ENCODE peak calls at places on chromosomes 4 and X, in seven cellular contexts. J is GM13977, V is astrocyte of the spinal cord, Z is neural crest cell, L is bronchial epithelial cell, A is glutamatergic neuron, H is activated B cell treated with CpG ODN at 0.5 μM for 24 hours. I is an unnamed sample.

GRCh38 chr4:181475781-181476180 is 767.4 kb upstream of the TENM3 start:
- DNase-seq in J (no peak), V (peak; percentile 5), Z (no peak), L (no peak), A (peak; percentile 33), H (no peak), I (no peak)

GRCh38 chr4:172826346-172826745 is 342.3 kb upstream of the GALNT7 start:
- DNase-seq in J (no peak), V (peak; percentile 13), Z (no peak), L (no peak), A (no peak), H (no peak), I (no peak)

GRCh38 chrX:14398725-14399124 is 130.6 kb upstream of the GLRA2 start:
- DNase-seq in J (no peak), V (no peak), Z (no peak), L (peak; percentile 94), A (no peak), H (no peak), I (no peak)

GRCh38 chr4:148540622-148541326 is 98.6 kb upstream of the NR3C2 start:
- DNase-seq in J (no peak), V (no peak), Z (no peak), L (no peak), A (no peak), H (no peak), I (no peak)

GRCh38 chr4:6839579-6839978 is 57.1 kb downstream of the KIAA0232 start:
- DNase-seq in J (no peak), V (no peak), Z (no peak), L (no peak), A (no peak), H (no peak), I (no peak)

GRCh38 chr4:91325495-91325894 is 978.3 kb upstream of the GRID2 start:
- DNase-seq in J (no peak), V (peak; percentile 86), Z (no peak), L (peak; percentile 67), A (no peak), H (no peak), I (no peak)

GRCh38 chrX:7252013-7252610 is 104.2 kb upstream of the PUDP start:
- DNase-seq in J (peak; percentile 19), V (no peak), Z (no peak), L (peak; percentile 69), A (no peak), H (no peak), I (no peak)

GRCh38 chrX:132592880-132593279 is 104.0 kb upstream of the MBNL3 start:
- DNase-seq in J (peak; percentile 5), V (no peak), Z (peak; percentile 9), L (peak; percentile 1), A (no peak), H (no peak), I (peak; percentile 8)

GRCh38 chr4:162700815-162701361 is 465.8 kb downstream of the NAF1 start:
- DNase-seq in J (no peak), V (no peak), Z (no peak), L (no peak), A (no peak), H (no peak), I (no peak)

GRCh38 chr4:166827167-166827566 is 407.1 kb downstream of the SPOCK3 start:
- DNase-seq in J (no peak), V (no peak), Z (no peak), L (no peak), A (no peak), H (no peak), I (no peak)

GRCh38 chr4:76802546-76803021 is 95.4 kb downstream of the SOWAHB start:
- DNase-seq in J (no peak), V (peak; percentile 38), Z (peak; percentile 16), L (no peak), A (peak; percentile 26), H (no peak), I (no peak)

GRCh38 chr4:76800902-76801301 is 97.0 kb downstream of the SOWAHB start:
- DNase-seq in J (peak; percentile 69), V (no peak), Z (no peak), L (no peak), A (no peak), H (no peak), I (no peak)

GRCh38 chr4:76803522-76803921 is 94.4 kb downstream of the SOWAHB start:
- DNase-seq in J (no peak), V (peak; percentile 97), Z (no peak), L (peak; percentile 85), A (no peak), H (no peak), I (no peak)

GRCh38 chr4:76799718-76800117 is 98.2 kb downstream of the SOWAHB start:
- DNase-seq in J (no peak), V (no peak), Z (no peak), L (no peak), A (no peak), H (no peak), I (no peak)

GRCh38 chr4:76801621-76802545 is 96.1 kb downstream of the SOWAHB start:
- DNase-seq in J (no peak), V (peak; percentile 34), Z (peak; percentile 20), L (no peak), A (peak; percentile 46), H (no peak), I (no peak)
- TF ChIP-seq CTCF in J (no peak), V (no peak), Z (no peak), L (no peak), A (no peak), H (no peak), I (no peak)

GRCh38 chrX:83529950-83530349 is 21.9 kb downstream of the POU3F4 start:
- DNase-seq in J (no peak), V (no peak), Z (no peak), L (no peak), A (no peak), H (no peak), I (no peak)
- TF ChIP-seq CTCF in J (no peak), V (no peak), Z (no peak), L (no peak), A (no peak), H (no peak), I (no peak)

DNA sequence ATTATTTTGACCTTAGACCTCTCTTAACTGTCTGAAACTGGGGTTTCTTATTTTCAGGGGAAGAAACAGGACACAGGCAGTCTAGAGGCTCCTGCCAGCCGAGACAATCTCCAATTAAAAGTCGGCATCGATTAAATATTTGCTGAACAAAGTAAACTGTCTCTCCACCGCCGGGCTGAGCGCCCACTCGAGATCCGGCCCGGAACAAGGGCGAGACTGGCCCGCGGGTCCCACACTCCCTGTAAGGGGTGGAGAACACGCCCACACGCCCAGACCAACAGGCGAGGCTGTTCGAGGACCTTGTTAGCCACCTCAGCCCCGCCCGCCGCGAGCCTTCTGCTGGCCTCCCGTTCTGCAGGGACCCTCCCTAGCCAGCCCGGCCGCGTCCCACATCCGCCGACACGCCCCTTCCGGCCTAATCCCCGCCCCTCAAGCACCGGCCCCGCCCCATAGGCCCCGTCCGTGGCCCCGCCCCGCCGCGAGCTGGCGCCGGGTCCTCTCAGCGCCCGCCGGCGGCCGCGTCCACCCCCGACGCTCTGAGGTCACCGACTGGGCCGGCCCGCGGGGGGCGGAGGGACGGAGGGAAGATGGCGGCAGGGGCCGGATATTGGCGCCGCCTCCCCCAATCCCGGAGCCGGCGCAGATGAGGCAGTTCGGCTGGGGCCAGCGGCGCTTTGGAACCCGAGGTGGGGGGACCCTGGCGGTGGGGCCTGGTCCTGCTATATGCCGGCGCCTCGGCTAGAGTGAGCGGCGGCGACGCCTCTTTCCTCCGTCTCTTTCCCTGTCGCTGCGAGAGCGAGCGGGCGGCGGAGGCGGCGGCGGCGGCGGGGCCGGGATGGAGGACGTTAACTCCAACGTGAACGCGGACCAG is at the start of gene SLAIN2:
- DNase-seq in J (peak; percentile 98), V (peak; percentile 99), Z (peak; percentile 100), L (peak; percentile 88), A (peak; percentile 100), H (peak; percentile 100), I (peak; percentile 98)
- TF ChIP-seq CTCF in J (no peak), V (peak; percentile 39), Z (peak; percentile 64), L (peak; percentile 19), A (peak; percentile 82), H (no peak), I (no peak)

GRCh38 chr4:165489786-165490185 is 111.0 kb downstream of the CPE start:
- DNase-seq in J (no peak), V (no peak), Z (no peak), L (peak; percentile 89), A (no peak), H (no peak), I (no peak)

DNA sequence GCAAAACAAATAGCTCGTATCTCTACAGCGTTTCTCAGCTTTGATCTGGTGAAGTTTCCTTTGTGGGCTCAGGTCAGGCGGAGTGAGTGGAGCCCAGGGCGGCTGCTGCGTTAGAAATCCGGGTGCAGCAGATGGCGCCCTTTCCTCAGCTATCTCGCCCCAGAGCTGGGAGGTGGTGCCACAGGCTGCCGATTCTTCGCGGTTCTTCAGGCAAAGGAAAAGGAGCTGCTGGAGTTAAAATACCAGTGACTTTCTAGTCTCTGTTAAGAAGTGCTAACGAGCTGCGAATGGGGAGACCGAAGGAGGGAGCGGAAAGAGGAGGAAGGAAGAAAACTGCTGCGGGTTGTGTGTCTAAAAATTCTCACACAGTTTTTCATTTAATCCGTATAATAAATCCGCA is 114.6 kb downstream of the CPE start:
- DNase-seq in J (peak; percentile 43), V (peak; percentile 67), Z (peak; percentile 76), L (peak; percentile 50), A (peak; percentile 84), H (peak; percentile 29), I (peak; percentile 80)
- TF ChIP-seq CTCF in J (peak; percentile 88), V (peak; percentile 85), Z (peak; percentile 78), L (peak; percentile 78), A (peak; percentile 26), H (no peak), I (peak; percentile 68)

GRCh38 chrX:101190736-101191135 is 28.9 kb upstream of the DRP2 start:
- DNase-seq in J (no peak), V (no peak), Z (no peak), L (no peak), A (no peak), H (no peak), I (no peak)
- TF ChIP-seq CTCF in J (no peak), V (no peak), Z (no peak), L (no peak), A (no peak), H (no peak), I (no peak)

GRCh38 chrX:45145492-45146215 is 55.0 kb downstream of the DIPK2B start:
- DNase-seq in J (no peak), V (no peak), Z (no peak), L (peak; percentile 20), A (no peak), H (no peak), I (no peak)

GRCh38 chrX:45142185-45142584 is 58.5 kb downstream of the DIPK2B start:
- DNase-seq in J (no peak), V (no peak), Z (no peak), L (no peak), A (no peak), H (no peak), I (no peak)

GRCh38 chrX:45138525-45138924 is 62.2 kb downstream of the DIPK2B start:
- DNase-seq in J (no peak), V (no peak), Z (no peak), L (no peak), A (no peak), H (no peak), I (no peak)

GRCh38 chrX:45140812-45141211 is 59.9 kb downstream of the DIPK2B start:
- DNase-seq in J (no peak), V (no peak), Z (no peak), L (no peak), A (no peak), H (no peak), I (no peak)

DNA sequence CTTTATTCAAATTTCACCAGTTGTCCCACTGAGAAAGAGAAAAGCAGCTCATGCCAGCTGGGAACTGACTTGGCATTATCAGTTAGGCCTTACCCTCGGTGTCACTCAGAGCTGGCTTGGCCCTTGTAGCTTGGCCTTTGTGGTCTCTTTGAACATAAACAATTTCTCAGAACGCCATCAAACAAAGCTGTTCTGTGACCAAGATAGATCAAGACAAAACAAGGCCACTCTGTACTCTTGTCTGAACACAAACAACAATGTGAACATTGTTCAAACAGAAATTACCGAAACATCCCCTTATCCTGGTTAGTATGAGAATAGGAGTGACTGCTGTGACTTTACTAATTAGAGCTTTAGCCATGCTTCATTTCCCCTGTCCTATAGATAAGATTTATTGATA is 57.2 kb downstream of the DIPK2B start:
- DNase-seq in J (no peak), V (no peak), Z (no peak), L (no peak), A (no peak), H (no peak), I (no peak)
- TF ChIP-seq CTCF in J (no peak), V (no peak), Z (no peak), L (no peak), A (no peak), H (no peak), I (no peak)

I was measured in activated CD8-positive, alpha-beta T cell treated with anti-CD3 and anti-CD28 coated beads for 36 hours.